ENCODE peak calls at places on chromosomes 16 and 17, in five cellular contexts. X is H9, H is lower lobe of right lung, N is tibial nerve, I is lung. V is an unnamed sample. For H3K27me3, the result is how much of the 10 kb centered on the place peaks cover.

GRCh38 chr17:34171245-34171818 is 83.8 kb upstream of the CCL2 start:
- DNase-seq in H (peak), N (peak), I (peak), X (peak), V (no peak)

GRCh38 chr16:22638393-22639206 is 127.9 kb downstream of the NPIPB5 start:
- DNase-seq in N (no peak), I (no peak), H (no peak), X (no peak), V (no peak)

GRCh38 chr16:55842369-55843104 is 9.6 kb upstream of the CES1 start:
- DNase-seq in I (no peak), X (no peak), N (peak), H (no peak), V (no peak)

GRCh38 chr17:49952209-49952911 is 16.6 kb upstream of the DLX4 start:
- DNase-seq in N (peak), I (peak), H (peak), X (peak), V (peak)

GRCh38 chr16:27595993-27596392 is 46.0 kb downstream of the KATNIP start:
- DNase-seq in H (no peak), X (no peak), N (no peak), I (no peak), V (no peak)

GRCh38 chr16:3188925-3189825 is 1.2 kb downstream of the OR1F1 start:
- DNase-seq in X (peak), I (no peak), N (no peak), H (no peak), V (no peak)

GRCh38 chr17:51355314-51356083 is 95.2 kb downstream of the UTP18 start:
- DNase-seq in X (no peak), N (no peak), I (no peak), H (no peak), V (no peak)

GRCh38 chr16:50196736-50197135 is 43.6 kb downstream of the TENT4B start:
- DNase-seq in I (no peak), N (no peak), X (no peak), H (no peak), V (no peak)

GRCh38 chr16:89257757-89258465 is 40.4 kb downstream of the ZNF778 start:
- DNase-seq in N (no peak), I (no peak), X (no peak), H (no peak), V (no peak)

GRCh38 chr16:86786338-86786737 is 208.0 kb downstream of the FOXL1 start:
- DNase-seq in X (no peak), H (no peak), N (no peak), I (no peak), V (no peak)

GRCh38 chr16:50305441-50306061 is 39.2 kb downstream of the ADCY7 start:
- DNase-seq in N (no peak), I (no peak), X (no peak), H (peak), V (peak)

GRCh38 chr17:13475574-13476223 is 126.0 kb downstream of the HS3ST3A1 start:
- DNase-seq in H (no peak), N (no peak), I (no peak), X (no peak), V (no peak)

GRCh38 chr17:19800571-19800970 is 52.5 kb upstream of the ALDH3A1 start:
- DNase-seq in I (no peak), X (no peak), H (no peak), N (no peak), V (no peak)

GRCh38 chr17:48160177-48160967 is 52.8 kb downstream of the SNX11 start:
- DNase-seq in H (no peak), X (peak), I (no peak), N (no peak), V (no peak)

GRCh38 chr16:5381481-5381880 is 283.9 kb upstream of the EEF2KMT start:
- DNase-seq in X (no peak), I (no peak), N (no peak), H (no peak), V (no peak)

GRCh38 chr17:44798352-44798751 is 31.7 kb downstream of the GJC1 start:
- DNase-seq in N (no peak), H (no peak), X (no peak), I (no peak), V (no peak)

GRCh38 chr16:51431517-51432241 is 280.6 kb upstream of the SALL1 start:
- DNase-seq in X (no peak), I (no peak), N (no peak), H (no peak), V (no peak)

GRCh38 chr17:68290268-68290954 is 516 bp downstream of the SLC16A6 start:
- DNase-seq in N (no peak), X (peak), H (peak), I (peak), V (peak)

GRCh38 chr17:73308017-73308823 is 3.6 kb downstream of the CDC42EP4 start:
- DNase-seq in H (peak), X (no peak), I (peak), N (peak), V (peak)

GRCh38 chr16:55949518-55949917 is 74.3 kb upstream of the CES5A start:
- DNase-seq in H (no peak), N (no peak), I (no peak), X (no peak), V (no peak)

GRCh38 chr17:76140661-76141211 is 309 bp downstream of the FOXJ1 start:
- DNase-seq in X (no peak), I (no peak), N (no peak), H (no peak), V (no peak)

GRCh38 chr17:76139801-76140660 is 1.0 kb downstream of the FOXJ1 start:
- DNase-seq in H (peak), N (no peak), X (peak), I (peak), V (peak)

GRCh38 chr17:76139261-76139752 is 1.7 kb downstream of the FOXJ1 start:
- DNase-seq in X (peak), I (no peak), H (no peak), N (no peak), V (peak)

GRCh38 chr17:76141212-76142043 is at the start of gene FOXJ1:
- DNase-seq in X (peak), H (peak), I (peak), N (peak), V (peak)

GRCh38 chr17:76142044-76143041 is 1.3 kb upstream of the FOXJ1 start:
- DNase-seq in I (no peak), N (no peak), X (peak), H (no peak), V (no peak)
- H3K27ac ChIP-seq in I (no peak), N (no peak), X (no peak), H (no peak), V (no peak)

DNA sequence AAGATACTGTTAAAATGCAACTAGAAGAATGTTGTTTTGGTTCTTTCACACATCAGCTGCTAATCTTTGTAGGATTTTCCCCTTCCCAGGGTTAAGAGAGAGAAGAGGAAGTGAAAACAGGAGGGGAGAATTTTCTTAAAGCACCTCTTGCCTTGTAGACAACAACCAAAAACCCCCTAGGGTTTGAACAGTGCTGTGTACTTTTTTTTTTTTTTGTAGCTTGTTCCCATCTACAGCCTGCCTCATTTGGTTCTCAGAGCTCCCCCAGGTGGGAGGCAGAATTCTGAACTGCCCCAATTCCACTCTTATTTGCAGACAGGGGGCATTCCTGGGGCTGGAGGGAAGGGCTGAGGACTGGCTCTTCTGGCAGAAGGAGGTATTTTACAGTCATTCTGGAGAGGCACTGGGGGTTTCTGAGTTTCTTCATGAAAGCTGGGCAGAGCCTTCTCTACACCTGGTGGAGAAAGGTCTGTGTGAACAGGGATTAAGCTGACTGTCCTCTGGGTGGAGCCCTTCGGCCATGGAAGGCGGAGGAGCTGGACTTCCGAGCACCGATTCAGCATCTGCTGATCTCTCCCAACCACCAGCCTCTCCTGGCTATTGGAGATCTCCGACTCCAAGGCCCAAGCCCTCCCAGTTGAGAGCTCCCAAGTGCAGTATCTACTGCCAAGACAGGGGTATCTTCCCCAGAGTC is 32.2 kb downstream of the SMARCE1 start:
- DNase-seq in X (peak), I (peak), N (no peak), H (no peak), V (no peak)
- H3K27me3 ChIP-seq in X (under half), I (under half), N (under half), H (under half), V (under half)

DNA sequence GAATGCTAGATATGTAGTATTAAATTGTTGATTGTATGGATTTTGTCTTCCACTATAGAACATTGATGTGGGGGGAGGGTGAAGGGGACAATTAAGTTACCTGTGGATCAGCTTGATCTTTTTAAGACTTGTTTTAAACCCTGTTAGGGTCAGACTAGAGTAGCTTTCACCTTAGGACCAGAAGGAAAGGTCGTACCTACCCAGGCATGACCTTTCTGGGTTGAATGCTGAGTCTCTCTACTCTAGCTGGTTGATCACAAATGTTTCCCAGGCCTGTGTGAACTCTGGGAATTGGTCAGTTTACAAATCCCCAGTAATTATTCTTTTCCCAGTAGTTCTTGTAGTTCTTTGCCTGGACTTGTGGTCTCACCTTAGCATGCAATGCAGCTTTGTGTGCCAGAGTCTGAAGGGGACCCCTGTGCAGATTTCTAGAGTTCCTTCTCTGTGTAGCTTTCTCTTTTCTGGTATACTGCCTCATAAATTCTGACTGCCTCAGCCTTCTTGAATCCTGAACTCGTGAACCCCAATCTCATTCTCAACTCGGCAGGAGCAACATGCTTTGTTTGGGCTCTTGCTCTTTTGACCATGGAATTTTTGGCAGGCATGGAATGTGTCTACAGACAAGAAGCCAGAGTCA is 54.0 kb downstream of the VMP1 start:
- DNase-seq in H (no peak), I (no peak), N (no peak), X (no peak), V (no peak)
- H3K27ac ChIP-seq in H (peak), I (no peak), N (peak), X (no peak), V (peak)

DNA sequence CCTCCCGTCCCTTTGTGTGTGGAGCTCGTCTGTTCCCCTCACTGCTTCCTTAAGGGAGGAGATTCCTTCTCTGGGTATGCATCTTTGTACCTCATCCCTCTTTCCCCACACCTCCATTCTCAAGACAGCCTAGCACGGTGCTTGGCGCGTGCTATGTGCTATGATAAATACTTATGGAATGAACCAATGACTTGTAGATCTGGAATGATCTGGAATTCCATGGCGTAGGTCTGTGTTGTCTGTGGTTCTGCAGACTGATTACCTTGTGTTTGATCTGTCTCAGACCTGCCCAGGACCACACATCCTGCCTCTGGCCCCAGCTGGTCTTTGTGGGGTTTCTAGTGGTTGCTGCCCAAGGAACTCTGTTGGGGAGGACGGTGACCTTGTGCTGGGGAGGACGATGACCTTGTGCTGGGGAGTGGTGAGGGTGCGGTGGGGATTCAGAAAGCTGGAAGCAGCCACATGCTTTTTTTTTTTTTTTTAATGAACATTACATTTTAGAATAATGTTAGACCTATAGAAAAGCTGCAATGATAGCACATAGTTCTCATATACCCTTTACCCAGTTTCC is 33.5 kb upstream of the ETV4 start:
- DNase-seq in H (no peak), N (no peak), X (no peak), I (no peak), V (no peak)
- H3K27me3 ChIP-seq in H (under half), N (under half), X (under half), I (under half), V (under half)

GRCh38 chr17:40111221-40112128 is 10.3 kb upstream of the MSL1 start:
- DNase-seq in I (peak), H (peak), X (peak), N (peak), V (peak)

GRCh38 chr17:40112718-40113109 is 9.1 kb upstream of the MSL1 start:
- DNase-seq in N (peak), X (no peak), I (no peak), H (no peak), V (no peak)

GRCh38 chr17:40113961-40114272 is 7.9 kb upstream of the MSL1 start:
- DNase-seq in I (no peak), N (no peak), X (no peak), H (no peak), V (no peak)

GRCh38 chr17:40113110-40113960 is 8.4 kb upstream of the MSL1 start:
- DNase-seq in N (peak), I (peak), X (peak), H (peak), V (peak)

DNA sequence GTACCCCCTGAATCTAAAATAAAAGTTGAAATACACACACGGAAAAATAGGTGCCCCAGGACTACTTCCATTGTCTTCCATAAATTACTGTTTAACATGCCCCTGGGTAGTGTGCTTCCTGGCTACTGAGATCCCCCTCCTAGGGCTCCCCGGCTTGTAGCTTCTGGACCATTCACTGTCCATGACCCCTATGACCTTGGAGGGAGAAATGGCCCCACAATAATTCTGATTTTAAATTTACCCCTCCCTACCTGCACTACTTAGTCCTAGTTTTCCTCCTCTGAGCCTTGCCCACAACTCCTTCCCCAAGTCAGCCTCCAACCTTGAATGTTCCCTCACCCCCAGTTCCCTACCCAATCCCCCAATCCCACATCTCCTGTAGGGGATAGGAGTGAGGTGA is 9.6 kb upstream of the MSL1 start:
- DNase-seq in H (no peak), N (no peak), X (no peak), I (no peak), V (no peak)
- H3K27ac ChIP-seq in H (peak), N (peak), X (no peak), I (peak), V (peak)

GRCh38 chr17:66863820-66864219 is 28.9 kb downstream of the CACNG5 start:
- DNase-seq in I (no peak), X (no peak), H (no peak), N (no peak), V (no peak)

GRCh38 chr17:66860204-66860603 is 25.3 kb downstream of the CACNG5 start:
- DNase-seq in I (no peak), X (no peak), N (no peak), H (no peak), V (no peak)

GRCh38 chr17:66855204-66855603 is 20.3 kb downstream of the CACNG5 start:
- DNase-seq in N (no peak), H (no peak), I (no peak), X (peak), V (no peak)

GRCh38 chr17:66858182-66859083 is 23.5 kb downstream of the CACNG5 start:
- DNase-seq in I (no peak), N (no peak), H (no peak), X (no peak), V (no peak)
- H3K27me3 ChIP-seq in I (under half), N (under half), H (under half), X (under half), V (under half)

GRCh38 chr17:1487939-1488825 is 4.3 kb downstream of the MYO1C start:
- DNase-seq in N (peak), X (peak), H (peak), I (peak), V (peak)

GRCh38 chr17:1491406-1492248 is 859 bp downstream of the MYO1C start:
- DNase-seq in N (no peak), I (peak), X (no peak), H (peak), V (peak)

GRCh38 chr17:1490643-1491405 is 1.7 kb downstream of the MYO1C start:
- DNase-seq in N (no peak), I (peak), X (peak), H (peak), V (peak)

GRCh38 chr17:1486802-1487695 is 5.4 kb downstream of the MYO1C start:
- DNase-seq in I (peak), N (peak), H (peak), X (peak), V (peak)

DNA sequence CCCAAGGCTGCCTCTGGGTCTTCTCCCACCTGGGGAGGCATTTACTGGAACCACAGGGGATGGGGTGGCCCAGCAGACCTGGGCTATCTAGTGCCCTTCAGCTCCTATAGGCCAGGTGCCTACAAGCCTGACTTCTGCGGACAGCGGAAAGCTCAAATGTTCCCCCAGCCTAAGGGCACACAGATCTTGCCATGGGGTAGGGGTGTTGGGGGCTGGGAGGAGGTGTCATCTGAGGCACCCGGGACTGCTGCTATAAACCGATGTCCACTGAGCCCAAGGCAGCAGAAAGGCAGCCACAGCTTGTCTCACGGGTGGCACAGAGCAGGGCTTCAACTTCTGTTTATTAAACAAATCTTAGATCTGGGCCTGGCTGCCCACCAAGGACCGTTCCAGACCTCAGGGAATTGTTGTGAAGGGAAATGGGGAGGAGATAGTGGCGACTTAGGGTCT is 3.6 kb downstream of the MYO1C start:
- DNase-seq in N (no peak), I (no peak), H (no peak), X (no peak), V (no peak)
- H3K27ac ChIP-seq in N (peak), I (peak), H (peak), X (no peak), V (peak)